ENCODE peak calls at places on chromosomes 1 and 21, in four cellular contexts. N is transverse colon, O is tibial nerve, E is upper lobe of left lung. Y is an unnamed sample. For H3K4me1, the result is how much of the 10 kb centered on the place peaks cover.

GRCh38 chr1:69913967-69914366 is 291.4 kb downstream of the LRRC40 start:
- DNase-seq in O (no peak), N (no peak), E (no peak), Y (no peak)

GRCh38 chr1:220726634-220727033 is 21.5 kb upstream of the MTARC2 start:
- DNase-seq in N (no peak), O (no peak), E (no peak), Y (no peak)

GRCh38 chr21:43935711-43936110 is 70.7 kb downstream of the AGPAT3 start:
- DNase-seq in E (peak), O (no peak), N (no peak), Y (no peak)

GRCh38 chr1:193311226-193311948 is 125.0 kb upstream of the B3GALT2 start:
- DNase-seq in O (no peak), N (no peak), E (no peak), Y (no peak)

GRCh38 chr1:164064501-164064900 is 494.5 kb upstream of the PBX1 start:
- DNase-seq in E (no peak), O (no peak), N (no peak), Y (no peak)

GRCh38 chr1:86998727-86999126 is 84.3 kb downstream of the HS2ST1 start:
- DNase-seq in O (no peak), E (no peak), N (no peak), Y (no peak)

GRCh38 chr1:51249445-51249844 is 13.4 kb downstream of the RNF11 start:
- DNase-seq in E (no peak), O (no peak), N (no peak), Y (no peak)

GRCh38 chr1:155598842-155599331 is 11.1 kb upstream of the MSTO1 start:
- DNase-seq in N (no peak), E (no peak), O (no peak), Y (no peak)

GRCh38 chr1:154954541-154954940 is 1.4 kb downstream of the PBXIP1 start:
- DNase-seq in O (no peak), N (no peak), E (no peak), Y (no peak)

GRCh38 chr1:28078262-28078661 is 10.1 kb downstream of the EYA3 start:
- DNase-seq in O (no peak), E (no peak), N (no peak), Y (no peak)

GRCh38 chr1:94411217-94411616 is 7.0 kb upstream of the ABCD3 start:
- DNase-seq in E (no peak), N (no peak), O (no peak), Y (no peak)

GRCh38 chr1:117690230-117690629 is 84.4 kb downstream of the TENT5C start:
- DNase-seq in N (no peak), E (no peak), O (no peak), Y (no peak)

GRCh38 chr1:95301614-95302013 is 67.6 kb downstream of the RWDD3 start:
- DNase-seq in O (no peak), N (no peak), E (no peak), Y (no peak)

GRCh38 chr1:153962088-153963029 is 978 bp downstream of the SLC39A1 start:
- DNase-seq in N (peak), O (no peak), E (peak), Y (no peak)

GRCh38 chr1:154434346-154435075 is 29.4 kb downstream of the IL6R start:
- DNase-seq in E (no peak), O (peak), N (peak), Y (no peak)

GRCh38 chr1:173330149-173330951 is 123.2 kb upstream of the TNFSF4 start:
- DNase-seq in O (no peak), N (no peak), E (no peak), Y (no peak)

GRCh38 chr1:197439708-197440107 is 171.7 kb downstream of the CRB1 start:
- DNase-seq in N (no peak), O (no peak), E (no peak), Y (no peak)

GRCh38 chr1:1680912-1681273 is 11.7 kb downstream of the SLC35E2B start:
- DNase-seq in N (peak), O (no peak), E (no peak), Y (no peak)

GRCh38 chr1:155002479-155003226 is at the start of gene ZBTB7B:
- DNase-seq in E (peak), N (peak), O (no peak), Y (no peak)

GRCh38 chr1:211196880-211197279 is 62.3 kb upstream of the RCOR3 start:
- DNase-seq in O (no peak), E (no peak), N (no peak), Y (no peak)

GRCh38 chr21:42111470-42111743 is 40.3 kb downstream of the UMODL1 start:
- DNase-seq in N (no peak), O (no peak), E (no peak), Y (no peak)

GRCh38 chr1:145983959-145984830 is 12.2 kb downstream of the TXNIP start:
- DNase-seq in E (no peak), N (peak), O (no peak), Y (no peak)

GRCh38 chr21:34886554-34887385 is 162.3 kb downstream of the RUNX1 start:
- DNase-seq in O (no peak), N (peak), E (peak), Y (no peak)

GRCh38 chr1:66022904-66023620 is 230.4 kb downstream of the PDE4B start:
- DNase-seq in E (no peak), O (no peak), N (no peak), Y (no peak)

GRCh38 chr1:59494145-59494824 is 197.4 kb downstream of the FGGY start:
- DNase-seq in O (no peak), N (no peak), E (no peak), Y (no peak)

GRCh38 chr1:159196543-159196942 is 8.1 kb upstream of the ACKR1 start:
- DNase-seq in N (no peak), E (no peak), O (no peak), Y (no peak)

GRCh38 chr1:63615809-63616420 is 22.7 kb downstream of the PGM1 start:
- DNase-seq in E (no peak), N (peak), O (peak), Y (no peak)

GRCh38 chr1:151055581-151055980 is 3.8 kb downstream of the CDC42SE1 start:
- DNase-seq in O (no peak), E (no peak), N (no peak), Y (no peak)

GRCh38 chr1:6260433-6260934 is 414 bp downstream of the GPR153 start:
- DNase-seq in N (no peak), O (no peak), E (no peak), Y (no peak)

GRCh38 chr1:1344672-1345361 is 4.4 kb downstream of the DVL1 start:
- DNase-seq in E (peak), O (no peak), N (peak), Y (no peak)

GRCh38 chr1:58432813-58433668 is 113.5 kb downstream of the OMA1 start:
- DNase-seq in N (no peak), E (no peak), O (no peak), Y (no peak)

GRCh38 chr1:93848352-93848883 is 30.6 kb downstream of the DNTTIP2 start:
- DNase-seq in N (no peak), E (no peak), O (no peak), Y (no peak)

GRCh38 chr1:246569248-246570238 is 3.3 kb downstream of the CNST start:
- DNase-seq in N (peak), O (no peak), E (no peak), Y (no peak)

GRCh38 chr1:50426108-50426700 is 3.0 kb upstream of the DMRTA2 start:
- DNase-seq in E (no peak), N (no peak), O (no peak), Y (no peak)

GRCh38 chr1:230509281-230509977 is 83.3 kb upstream of the PGBD5 start:
- DNase-seq in E (no peak), O (no peak), N (no peak), Y (no peak)

GRCh38 chr1:204080163-204080903 is 7.4 kb downstream of the SOX13 start:
- DNase-seq in O (peak), N (peak), E (peak), Y (no peak)
- H3K4me1 ChIP-seq in O (half or more), N (half or more), E (half or more), Y (half or more)

GRCh38 chr1:43708006-43708412 is 673 bp downstream of the ST3GAL3 start:
- DNase-seq in O (no peak), E (no peak), N (no peak), Y (no peak)
- TF ChIP-seq POLR2A in O (no peak), E (no peak), N (no peak), Y (no peak)

DNA sequence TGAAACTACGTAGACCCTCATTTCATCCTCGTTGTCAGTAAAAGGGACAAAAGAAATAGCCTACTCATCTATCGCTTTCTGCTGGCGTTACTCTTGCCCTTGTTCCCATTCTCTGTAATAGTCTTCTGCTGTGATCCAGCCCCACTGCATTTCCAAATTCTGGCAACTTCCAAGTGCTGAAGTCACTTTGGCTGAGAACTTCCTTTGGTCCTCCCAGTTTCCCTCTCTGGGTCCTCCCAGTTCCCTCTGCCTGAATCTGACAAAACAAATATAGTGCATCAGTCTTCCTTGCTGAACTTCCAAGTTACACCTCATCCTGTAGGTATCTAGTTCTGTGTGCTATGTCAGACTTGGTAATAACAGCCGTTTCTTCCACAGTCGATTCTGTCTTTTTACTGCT is 47.0 kb upstream of the PLA2G4A start:
- DNase-seq in E (no peak), N (no peak), O (no peak), Y (no peak)
- H3K4me1 ChIP-seq in E (under half), N (under half), O (under half), Y (under half)

GRCh38 chr1:183537405-183537804 is 52.9 kb downstream of the NCF2 start:
- DNase-seq in O (no peak), E (no peak), N (no peak), Y (no peak)
- TF ChIP-seq POLR2A in O (no peak), E (no peak), N (no peak), Y (no peak)

GRCh38 chr1:11964656-11965055 is 15.6 kb upstream of the MFN2 start:
- DNase-seq in E (no peak), O (no peak), N (no peak), Y (no peak)
- H3K4me1 ChIP-seq in E (under half), O (under half), N (under half), Y (under half)

GRCh38 chr1:109397451-109398342 is at the start of gene SORT1:
- DNase-seq in N (peak), E (peak), O (peak), Y (no peak)
- TF ChIP-seq POLR2A in N (peak), E (peak), O (peak), Y (no peak)

GRCh38 chr1:7543718-7544090 is 227.4 kb upstream of the VAMP3 start:
- DNase-seq in O (no peak), E (no peak), N (no peak), Y (no peak)
- H3K4me1 ChIP-seq in O (under half), E (under half), N (under half), Y (under half)

DNA sequence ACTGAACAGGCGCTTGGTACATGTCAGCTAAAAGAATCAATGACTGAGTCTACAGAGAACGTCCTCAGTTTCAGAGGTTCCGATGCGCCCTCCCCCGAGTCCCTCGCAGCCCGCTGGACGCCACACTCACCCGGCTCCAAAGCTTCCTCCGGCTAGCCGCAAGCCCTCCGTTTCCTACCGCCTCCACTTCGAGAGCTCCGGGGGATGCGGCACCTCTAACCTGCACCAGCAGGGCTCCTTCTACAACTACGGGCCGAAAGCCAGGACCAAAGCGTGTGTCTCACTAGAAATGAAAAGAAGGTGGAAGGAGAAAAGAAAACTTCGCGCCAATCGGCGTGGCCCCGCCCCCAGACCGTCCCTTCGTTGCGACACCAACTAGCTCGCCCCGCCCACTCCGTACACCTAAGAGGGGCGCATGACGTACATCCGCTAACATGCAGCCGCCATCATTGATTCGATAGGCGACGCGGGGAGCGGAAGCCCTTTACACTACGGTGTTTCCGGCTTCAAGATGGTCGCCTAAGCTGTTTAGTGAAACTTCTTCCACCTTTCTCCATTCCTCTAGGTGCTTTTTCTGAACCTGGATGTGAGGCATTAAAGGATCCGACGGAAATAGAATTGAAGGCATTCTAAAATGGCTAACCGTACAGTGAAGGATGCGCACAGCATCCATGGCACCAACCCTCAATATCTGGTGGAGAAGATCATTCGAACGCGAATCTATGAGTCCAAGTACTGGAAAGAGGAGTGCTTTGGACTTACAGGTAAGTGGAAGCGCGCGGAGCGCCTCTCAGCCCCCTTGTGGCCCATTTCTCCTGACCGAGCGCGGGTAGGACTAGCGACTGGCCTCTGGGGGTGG is at the start of the genes ORC1 and PRPF38A:
- DNase-seq in E (peak), O (peak), N (peak), Y (peak)
- TF ChIP-seq POLR2A in E (peak), O (peak), N (peak), Y (no peak)